ENCODE peak calls at places on chromosomes 11 and 22, in six cellular contexts. M is GM12891, C is GM12878, E is K562, U is HepG2, X is H1. Y is an unnamed sample.

GRCh38 chr11:62788991-62789390 is 1.8 kb downstream of the TMEM179B start:
- DNase-seq in M (no peak), C (no peak), E (no peak), U (no peak), X (peak), Y (no peak)

GRCh38 chr22:31344369-31345330 is 1.5 kb downstream of the PATZ1 start:
- DNase-seq in M (no peak), C (no peak), E (no peak), U (no peak), X (peak), Y (no peak)

GRCh38 chr11:121800240-121800639 is 315.8 kb downstream of the BLID start:
- DNase-seq in M (no peak), C (no peak), E (no peak), U (no peak), X (no peak), Y (no peak)

GRCh38 chr11:102229510-102230119 is 87.7 kb upstream of the BIRC3 start:
- DNase-seq in M (no peak), C (no peak), E (no peak), U (peak), X (no peak), Y (no peak)

GRCh38 chr11:76248210-76248609 is 41.9 kb upstream of the WNT11 start:
- DNase-seq in M (no peak), C (no peak), E (peak), U (no peak), X (peak), Y (no peak)

GRCh38 chr22:31954535-31955326 is 10.4 kb downstream of the YWHAH start:
- DNase-seq in M (no peak), C (no peak), E (no peak), U (no peak), X (no peak), Y (no peak)

GRCh38 chr22:23250424-23251363 is 70.4 kb downstream of the BCR start:
- DNase-seq in M (no peak), C (no peak), E (peak), U (peak), X (no peak), Y (no peak)

GRCh38 chr11:34647131-34647530 is 26.2 kb downstream of the EHF start:
- DNase-seq in M (no peak), C (no peak), E (no peak), U (no peak), X (no peak), Y (no peak)

GRCh38 chr11:97009613-97010012 is 619.8 kb downstream of the JRKL start:
- DNase-seq in M (no peak), C (no peak), E (no peak), U (no peak), X (no peak), Y (no peak)
- TF ChIP-seq TAF1 in M (no peak), C (no peak), E (no peak), U (no peak), X (no peak), Y (no peak)

GRCh38 chr11:30016588-30017363 is at the start of gene KCNA4:
- DNase-seq in M (no peak), C (no peak), E (peak), U (no peak), X (peak), Y (no peak)
- TF ChIP-seq POLR2AphosphoS5 in M (no peak), C (no peak), E (no peak), U (no peak), X (no peak), Y (no peak)

GRCh38 chr22:38733329-38734202 is 22.2 kb downstream of the SUN2 start:
- DNase-seq in M (no peak), C (no peak), E (peak), U (peak), X (peak), Y (peak)
- TF ChIP-seq POLR2A in M (no peak), C (peak), E (peak), U (no peak), X (no peak), Y (peak)

GRCh38 chr22:42007922-42008321 is 9.3 kb downstream of the WBP2NL start:
- DNase-seq in M (no peak), C (no peak), E (no peak), U (no peak), X (no peak), Y (no peak)
- TF ChIP-seq TAF1 in M (no peak), C (no peak), E (no peak), U (no peak), X (no peak), Y (no peak)

GRCh38 chr11:68525930-68526329 is 65.4 kb downstream of the PPP6R3 start:
- DNase-seq in M (no peak), C (no peak), E (no peak), U (no peak), X (no peak), Y (no peak)
- TF ChIP-seq POLR2AphosphoS5 in M (no peak), C (no peak), E (no peak), U (no peak), X (no peak), Y (no peak)

GRCh38 chr11:63838150-63838681 is 694 bp upstream of the MARK2 start:
- DNase-seq in M (no peak), C (peak), E (no peak), U (no peak), X (no peak), Y (no peak)

GRCh38 chr11:63837719-63838118 is 1.2 kb upstream of the MARK2 start:
- DNase-seq in M (no peak), C (no peak), E (no peak), U (no peak), X (no peak), Y (no peak)

GRCh38 chr11:63840356-63841060 is 1.6 kb downstream of the MARK2 start:
- DNase-seq in M (no peak), C (no peak), E (no peak), U (no peak), X (no peak), Y (no peak)

GRCh38 chr11:63839508-63840355 is 822 bp downstream of the MARK2 start:
- DNase-seq in M (no peak), C (no peak), E (peak), U (no peak), X (no peak), Y (no peak)

DNA sequence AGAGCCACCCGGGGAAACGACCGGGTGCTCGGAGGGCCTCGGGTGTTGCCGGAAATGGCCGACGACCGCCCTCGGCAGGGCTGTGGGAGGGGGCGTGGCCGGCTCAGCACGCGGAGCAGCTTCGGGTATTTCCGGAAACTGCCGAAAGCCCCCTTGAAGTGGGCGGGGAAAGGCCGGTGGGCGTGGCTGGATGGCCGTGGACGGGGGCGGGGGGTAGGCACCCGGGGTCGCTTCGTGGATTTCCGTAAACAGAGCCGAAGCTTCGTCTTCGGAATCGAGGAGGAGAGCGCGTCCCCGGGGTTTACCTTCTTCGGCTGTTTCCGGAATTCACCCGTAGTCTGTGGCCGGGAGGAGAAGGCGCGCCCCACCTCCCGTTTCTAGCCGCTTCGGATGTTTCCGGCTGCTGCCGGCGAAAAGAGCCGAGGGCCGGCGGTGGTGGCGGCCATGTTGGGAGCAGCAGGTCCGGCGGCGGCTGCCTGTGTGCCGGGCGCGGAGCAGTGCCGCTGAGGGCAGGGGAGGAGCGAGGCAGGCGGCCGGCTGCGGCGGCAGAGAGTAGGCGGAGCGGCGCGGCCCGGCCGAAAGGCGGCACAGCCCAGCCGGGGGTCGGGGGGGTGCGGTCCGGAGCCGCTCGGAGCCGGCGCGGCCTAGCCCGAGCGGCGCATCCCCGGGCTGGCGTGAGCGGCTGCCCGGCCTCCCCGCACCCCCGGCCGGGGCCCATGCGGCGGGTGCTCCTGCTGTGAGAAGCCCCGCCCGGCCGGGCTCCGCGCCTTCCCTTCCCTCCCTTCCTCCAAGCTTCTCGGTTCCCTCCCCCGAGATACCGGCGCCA is at the start of gene MARK2:
- DNase-seq in M (peak), C (peak), E (peak), U (peak), X (peak), Y (peak)
- TF ChIP-seq POLR2A in M (no peak), C (peak), E (peak), U (no peak), X (peak), Y (peak)

Y was measured in GM12892.